ENCODE peak calls at places on chromosome 3, in seven cellular contexts. One of them, this sample, is unnamed.

GRCh38 chr3:152047465-152047864 is 174.0 kb downstream of the SUCNR1 start:
- DNase-seq in NCI-H69: no peak
- DNase-seq in fibroblast of mammary gland: peak
- DNase-seq in natural killer cell: no peak
- DNase-seq in cardiac fibroblast: peak
- DNase-seq in Ammon's horn: no peak
- DNase-seq in activated CD4-positive, CD25-positive, alpha-beta regulatory T cell treated with anti-CD3 and anti-CD28 coated beads, Interleukin-2, amount 50 U/mL, for 72 hours: no peak
- DNase-seq in this sample: no peak

GRCh38 chr3:196513697-196514349 is 1.3 kb downstream of the SMCO1 start:
- DNase-seq in NCI-H69: no peak
- DNase-seq in fibroblast of mammary gland: peak
- DNase-seq in natural killer cell: no peak
- DNase-seq in cardiac fibroblast: peak
- DNase-seq in Ammon's horn: no peak
- DNase-seq in activated CD4-positive, CD25-positive, alpha-beta regulatory T cell treated with anti-CD3 and anti-CD28 coated beads, Interleukin-2, amount 50 U/mL, for 72 hours: no peak
- DNase-seq in this sample: no peak

GRCh38 chr3:26920579-26920978 is 298.0 kb downstream of the LRRC3B start:
- DNase-seq in NCI-H69: peak
- DNase-seq in fibroblast of mammary gland: no peak
- DNase-seq in natural killer cell: no peak
- DNase-seq in cardiac fibroblast: no peak
- DNase-seq in Ammon's horn: peak
- DNase-seq in activated CD4-positive, CD25-positive, alpha-beta regulatory T cell treated with anti-CD3 and anti-CD28 coated beads, Interleukin-2, amount 50 U/mL, for 72 hours: no peak
- DNase-seq in this sample: peak

GRCh38 chr3:141413387-141414140 is 45.3 kb downstream of the ZBTB38 start:
- DNase-seq in NCI-H69: no peak
- DNase-seq in fibroblast of mammary gland: peak
- DNase-seq in natural killer cell: no peak
- DNase-seq in cardiac fibroblast: no peak
- DNase-seq in Ammon's horn: no peak
- DNase-seq in activated CD4-positive, CD25-positive, alpha-beta regulatory T cell treated with anti-CD3 and anti-CD28 coated beads, Interleukin-2, amount 50 U/mL, for 72 hours: no peak
- DNase-seq in this sample: no peak

GRCh38 chr3:40736943-40737342 is 212.2 kb downstream of the ZNF621 start:
- DNase-seq in NCI-H69: no peak
- DNase-seq in fibroblast of mammary gland: no peak
- DNase-seq in natural killer cell: no peak
- DNase-seq in cardiac fibroblast: no peak
- DNase-seq in Ammon's horn: no peak
- DNase-seq in activated CD4-positive, CD25-positive, alpha-beta regulatory T cell treated with anti-CD3 and anti-CD28 coated beads, Interleukin-2, amount 50 U/mL, for 72 hours: no peak
- DNase-seq in this sample: no peak

GRCh38 chr3:61772439-61772838 is 211.1 kb downstream of the PTPRG start:
- DNase-seq in NCI-H69: no peak
- DNase-seq in fibroblast of mammary gland: peak
- DNase-seq in natural killer cell: no peak
- DNase-seq in cardiac fibroblast: no peak
- DNase-seq in Ammon's horn: no peak
- DNase-seq in activated CD4-positive, CD25-positive, alpha-beta regulatory T cell treated with anti-CD3 and anti-CD28 coated beads, Interleukin-2, amount 50 U/mL, for 72 hours: no peak
- DNase-seq in this sample: no peak

GRCh38 chr3:2156244-2156847 is 57.7 kb downstream of the CNTN4 start:
- DNase-seq in NCI-H69: peak
- DNase-seq in fibroblast of mammary gland: peak
- DNase-seq in natural killer cell: no peak
- DNase-seq in cardiac fibroblast: no peak
- DNase-seq in Ammon's horn: peak
- DNase-seq in activated CD4-positive, CD25-positive, alpha-beta regulatory T cell treated with anti-CD3 and anti-CD28 coated beads, Interleukin-2, amount 50 U/mL, for 72 hours: no peak
- DNase-seq in this sample: no peak

GRCh38 chr3:183033746-183034145 is 53.4 kb upstream of the DCUN1D1 start:
- DNase-seq in NCI-H69: no peak
- DNase-seq in fibroblast of mammary gland: peak
- DNase-seq in natural killer cell: no peak
- DNase-seq in cardiac fibroblast: no peak
- DNase-seq in Ammon's horn: no peak
- DNase-seq in activated CD4-positive, CD25-positive, alpha-beta regulatory T cell treated with anti-CD3 and anti-CD28 coated beads, Interleukin-2, amount 50 U/mL, for 72 hours: no peak
- DNase-seq in this sample: no peak

GRCh38 chr3:36714343-36714742 is 50.0 kb downstream of the DCLK3 start:
- DNase-seq in NCI-H69: no peak
- DNase-seq in fibroblast of mammary gland: peak
- DNase-seq in natural killer cell: no peak
- DNase-seq in cardiac fibroblast: peak
- DNase-seq in Ammon's horn: no peak
- DNase-seq in activated CD4-positive, CD25-positive, alpha-beta regulatory T cell treated with anti-CD3 and anti-CD28 coated beads, Interleukin-2, amount 50 U/mL, for 72 hours: no peak
- DNase-seq in this sample: no peak

GRCh38 chr3:122342803-122343202 is 17.8 kb downstream of the CSTA start:
- DNase-seq in NCI-H69: no peak
- DNase-seq in fibroblast of mammary gland: no peak
- DNase-seq in natural killer cell: no peak
- DNase-seq in cardiac fibroblast: no peak
- DNase-seq in Ammon's horn: no peak
- DNase-seq in activated CD4-positive, CD25-positive, alpha-beta regulatory T cell treated with anti-CD3 and anti-CD28 coated beads, Interleukin-2, amount 50 U/mL, for 72 hours: no peak
- DNase-seq in this sample: no peak